ENCODE peak calls at places on chromosomes 13 and 19, in eight cellular contexts. R is endodermal cell; Z is T-helper 1 cell; D is uterus; W is mucosa of descending colon; B is stimulated activated CD8-positive, alpha-beta memory T cell treated with anti-CD3 and anti-CD28 coated beads, Interleukin-2, amount 100 ng/mL, for 48 hours; S is glutamatergic neuron; K is left cardiac atrium. H is an unnamed sample.

GRCh38 chr19:18587962-18588610 is 512 bp upstream of the REX1BD start:
- DNase-seq in R (peak; percentile 53), K (no peak), W (no peak), S (no peak), D (no peak), B (no peak), Z (no peak), H (no peak)

GRCh38 chr19:30784850-30785459 is 412.8 kb downstream of the ZNF536 start:
- DNase-seq in W (peak; percentile 68), R (peak; percentile 91), K (no peak), Z (peak; percentile 42), S (peak; percentile 67), D (peak; percentile 36), B (peak; percentile 31), H (peak; percentile 49)

GRCh38 chr13:113454936-113455335 is 1.6 kb upstream of the ADPRHL1 start:
- DNase-seq in R (no peak), Z (no peak), B (no peak), W (no peak), S (no peak), K (no peak), D (no peak), H (no peak)

GRCh38 chr19:2613507-2614295 is 88.8 kb downstream of the GNG7 start:
- DNase-seq in B (no peak), W (no peak), R (peak; percentile 86), S (peak; percentile 62), K (peak; percentile 46), Z (peak; percentile 37), D (no peak), H (peak; percentile 43)

GRCh38 chr19:41871573-41872383 is 5.3 kb upstream of the CD79A start:
- DNase-seq in W (peak; percentile 62), S (no peak), Z (peak; percentile 42), K (peak; percentile 32), R (peak; percentile 74), B (no peak), D (no peak), H (no peak)

GRCh38 chr19:33463194-33463593 is 58.4 kb downstream of the PEPD start:
- DNase-seq in B (no peak), Z (no peak), S (peak; percentile 6), W (no peak), D (no peak), R (peak; percentile 5), K (no peak), H (no peak)

GRCh38 chr19:10018786-10019185 is 5.5 kb downstream of the RDH8 start:
- DNase-seq in S (no peak), D (no peak), B (no peak), K (no peak), W (no peak), Z (no peak), R (no peak), H (no peak)

GRCh38 chr19:27906081-27906480 is 1306.9 kb downstream of the UQCRFS1 start:
- DNase-seq in K (no peak), S (no peak), R (no peak), B (no peak), D (no peak), W (no peak), Z (no peak), H (no peak)

GRCh38 chr13:94842901-94843300 is 130.6 kb upstream of the SOX21 start:
- DNase-seq in Z (no peak), S (no peak), W (no peak), K (no peak), B (no peak), D (no peak), R (no peak), H (no peak)

GRCh38 chr13:45786293-45786920 is 65.1 kb downstream of the SIAH3 start:
- DNase-seq in B (no peak), S (no peak), Z (no peak), W (no peak), D (no peak), K (no peak), R (no peak), H (no peak)

GRCh38 chr13:98975822-98976261 is 2.0 kb downstream of the DOCK9 start:
- DNase-seq in R (peak; percentile 85), W (no peak), Z (no peak), B (no peak), D (no peak), K (no peak), S (no peak), H (peak; percentile 41)

GRCh38 chr19:46515879-46516350 is 20.2 kb upstream of the PNMA8B start:
- DNase-seq in Z (no peak), W (no peak), B (no peak), S (no peak), D (no peak), R (no peak), K (no peak), H (peak; percentile 46)

GRCh38 chr19:19101540-19101939 is 36.7 kb downstream of the TMEM161A start:
- DNase-seq in R (no peak), D (no peak), W (no peak), B (no peak), S (no peak), Z (no peak), K (no peak), H (no peak)

GRCh38 chr19:39765091-39766076 is 13.3 kb upstream of the LEUTX start:
- DNase-seq in S (peak; percentile 74), W (no peak), R (peak; percentile 85), Z (peak; percentile 17), K (peak; percentile 53), D (peak; percentile 18), B (peak; percentile 16), H (peak; percentile 73)

GRCh38 chr13:48595330-48596127 is 58.2 kb upstream of the CYSLTR2 start:
- DNase-seq in K (peak; percentile 69), Z (peak; percentile 35), D (peak; percentile 66), W (peak; percentile 56), B (peak; percentile 4), R (peak; percentile 83), S (no peak), H (peak; percentile 88)

GRCh38 chr19:53579518-53579917 is 41.6 kb downstream of the ZNF331 start:
- DNase-seq in S (no peak), B (no peak), W (no peak), Z (no peak), D (no peak), K (no peak), R (no peak), H (no peak)

GRCh38 chr19:56727731-56728130 is 56.2 kb upstream of the ZNF835 start:
- DNase-seq in B (no peak), Z (no peak), K (no peak), S (no peak), D (no peak), W (no peak), R (no peak), H (peak; percentile 26)

GRCh38 chr19:3575260-3575741 is 2.6 kb downstream of the HMG20B start:
- DNase-seq in R (peak; percentile 91), B (no peak), Z (no peak), W (no peak), K (no peak), S (peak; percentile 72), D (no peak), H (peak; percentile 60)

GRCh38 chr19:3809881-3810707 is 23.9 kb upstream of the MATK start:
- DNase-seq in D (no peak), B (no peak), R (peak; percentile 33), K (no peak), Z (no peak), S (no peak), W (no peak), H (peak; percentile 23)

GRCh38 chr13:102907886-102908515 is 62.2 kb downstream of the ERCC5 start:
- DNase-seq in W (no peak), B (no peak), D (no peak), S (no peak), Z (no peak), K (no peak), R (no peak), H (no peak)

GRCh38 chr13:112446867-112447266 is 70.7 kb downstream of the SPACA7 start:
- DNase-seq in D (no peak), R (peak; percentile 29), Z (no peak), S (no peak), W (no peak), B (no peak), K (no peak), H (no peak)

GRCh38 chr13:41568990-41569387 is 111.6 kb downstream of the RGCC start:
- DNase-seq in S (no peak), W (no peak), R (no peak), Z (no peak), B (no peak), D (no peak), K (no peak), H (no peak)

GRCh38 chr19:46697142-46697960 is 19.6 kb downstream of the PRKD2 start:
- DNase-seq in K (peak; percentile 94), S (peak; percentile 92), W (peak; percentile 97), D (peak; percentile 89), Z (no peak), B (no peak), R (peak; percentile 99), H (peak; percentile 97)

GRCh38 chr19:48683349-48683748 is 10.5 kb upstream of the NTN5 start:
- DNase-seq in Z (no peak), S (no peak), B (no peak), D (peak; percentile 57), K (peak; percentile 73), R (no peak), W (no peak), H (peak; percentile 84)

GRCh38 chr19:39130337-39131254 is 5.0 kb downstream of the PAK4 start:
- DNase-seq in D (no peak), B (no peak), K (no peak), Z (no peak), S (no peak), R (peak; percentile 33), W (no peak), H (no peak)

GRCh38 chr19:5966215-5966614 is 11.7 kb downstream of the RANBP3 start:
- DNase-seq in D (peak; percentile 50), S (no peak), K (no peak), R (no peak), W (no peak), B (no peak), Z (no peak), H (peak; percentile 61)

GRCh38 chr19:5961969-5962945 is 15.7 kb downstream of the RANBP3 start:
- DNase-seq in W (peak; percentile 72), D (no peak), Z (peak; percentile 62), R (no peak), S (no peak), B (no peak), K (peak; percentile 55), H (peak; percentile 61)

GRCh38 chr13:101767096-101767495 is 314.6 kb downstream of the ITGBL1 start:
- DNase-seq in Z (no peak), B (no peak), S (no peak), K (no peak), D (no peak), W (no peak), R (no peak), H (no peak)

GRCh38 chr13:111456452-111457230 is 136.2 kb downstream of the TEX29 start:
- DNase-seq in R (no peak), S (no peak), B (no peak), K (no peak), D (no peak), W (no peak), Z (no peak), H (no peak)

H was measured in left kidney.